ENCODE peak calls at places on chromosome 9, in ten cellular contexts. C is fibroblast of lung; S is cardiac muscle cell; D is GM23248; U is stomach; Z is breast epithelium; I is psoas muscle; M is CD8-positive, alpha-beta memory T cell; R is CD8-positive, alpha-beta T cell; J is CD4-positive, CD25-positive, alpha-beta regulatory T cell. L is an unnamed sample.

GRCh38 chr9:89137548-89138462 is 40.8 kb downstream of the SHC3 start:
- DNase-seq in S (peak; percentile 97), U (no peak), M (no peak), C (peak; percentile 96), I (peak; percentile 45), R (no peak), J (no peak), D (peak; percentile 97), Z (peak; percentile 55), L (no peak)

GRCh38 chr9:107138261-107138992 is 144.7 kb upstream of the RAD23B start:
- DNase-seq in R (no peak), D (peak; percentile 32), U (no peak), C (peak; percentile 28), J (no peak), M (no peak), Z (no peak), S (peak; percentile 36), I (no peak), L (peak; percentile 51)

GRCh38 chr9:131500939-131501541 is 1.7 kb upstream of the POMT1 start:
- DNase-seq in J (no peak), U (no peak), D (peak; percentile 84), M (peak; percentile 81), Z (no peak), I (no peak), C (peak; percentile 67), R (peak; percentile 71), S (peak; percentile 40), L (peak; percentile 44)

GRCh38 chr9:2984481-2984880 is 140.6 kb upstream of the PUM3 start:
- DNase-seq in S (no peak), Z (no peak), I (no peak), M (no peak), D (no peak), R (no peak), U (no peak), C (no peak), J (no peak), L (no peak)

GRCh38 chr9:74496819-74497749 is at the start of gene RORB:
- DNase-seq in U (peak; percentile 54), R (peak; percentile 36), Z (no peak), I (peak; percentile 43), M (peak; percentile 49), D (peak; percentile 37), C (peak; percentile 80), S (peak; percentile 65), J (no peak), L (peak; percentile 33)

GRCh38 chr9:135330685-135331590 is 148.6 kb upstream of the PPP1R26 start:
- DNase-seq in R (no peak), M (no peak), J (no peak), S (no peak), Z (no peak), D (no peak), U (no peak), I (no peak), C (no peak), L (no peak)

GRCh38 chr9:128882677-128883590 is 1.0 kb downstream of the LRRC8A start:
- DNase-seq in I (no peak), D (peak; percentile 42), C (peak; percentile 46), M (no peak), J (no peak), S (peak; percentile 39), R (no peak), Z (no peak), U (no peak), L (peak; percentile 52)

GRCh38 chr9:110745656-110746055 is 77.1 kb downstream of the MUSK start:
- DNase-seq in C (peak; percentile 38), S (no peak), R (no peak), M (no peak), I (peak; percentile 34), U (no peak), J (no peak), D (peak; percentile 36), Z (no peak), L (no peak)

GRCh38 chr9:135306699-135307098 is 172.9 kb upstream of the PPP1R26 start:
- DNase-seq in J (no peak), I (no peak), S (no peak), U (no peak), R (no peak), D (no peak), Z (no peak), M (no peak), C (no peak), L (no peak)

GRCh38 chr9:38370231-38370630 is 22.3 kb upstream of the ALDH1B1 start:
- DNase-seq in J (no peak), I (no peak), U (no peak), C (no peak), D (no peak), M (no peak), R (no peak), S (no peak), Z (no peak), L (no peak)

GRCh38 chr9:93952784-93953491 is 2.2 kb downstream of the BARX1 start:
- DNase-seq in I (no peak), R (no peak), M (no peak), S (no peak), C (no peak), D (no peak), U (no peak), J (no peak), Z (no peak), L (no peak)

GRCh38 chr9:97440160-97440559 is 28.3 kb downstream of the TDRD7 start:
- DNase-seq in D (no peak), Z (no peak), U (no peak), S (no peak), I (no peak), J (no peak), R (no peak), M (no peak), C (no peak), L (peak; percentile 20)

GRCh38 chr9:123334639-123335038 is 21.4 kb upstream of the CRB2 start:
- DNase-seq in Z (no peak), I (no peak), J (no peak), D (no peak), U (no peak), R (no peak), S (no peak), M (no peak), C (no peak), L (no peak)
- H3K4me1 ChIP-seq in Z (peaks cover 6% of the 10 kb centered on the region), I (no peaks in the 10 kb centered on the region), J (peaks cover 12% of the 10 kb centered on the region), D (peaks cover 19% of the 10 kb centered on the region), U (peaks cover 32% of the 10 kb centered on the region), R (peaks cover 11% of the 10 kb centered on the region), S (peaks cover 26% of the 10 kb centered on the region), M (peaks cover 10% of the 10 kb centered on the region), C (no peaks in the 10 kb centered on the region), L (no peaks in the 10 kb centered on the region)

GRCh38 chr9:121974421-121974820 is 118.7 kb downstream of the TTLL11 start:
- DNase-seq in S (no peak), I (no peak), M (no peak), D (no peak), Z (no peak), U (no peak), R (no peak), J (no peak), C (no peak), L (peak; percentile 36)

GRCh38 chr9:121972501-121972981 is 120.6 kb downstream of the TTLL11 start:
- DNase-seq in S (peak; percentile 17), R (no peak), Z (peak; percentile 79), J (no peak), M (no peak), I (peak; percentile 54), D (peak; percentile 95), C (peak; percentile 86), U (peak; percentile 82), L (no peak)

GRCh38 chr9:121979736-121980135 is 113.4 kb downstream of the TTLL11 start:
- DNase-seq in M (no peak), C (no peak), R (no peak), Z (no peak), D (no peak), U (no peak), S (peak; percentile 21), I (no peak), J (no peak), L (no peak)

GRCh38 chr9:121976751-121977150 is 116.4 kb downstream of the TTLL11 start:
- DNase-seq in S (peak; percentile 29), C (peak; percentile 81), R (no peak), J (no peak), U (no peak), D (peak; percentile 88), M (no peak), I (no peak), Z (no peak), L (no peak)

GRCh38 chr9:121975801-121976277 is 117.3 kb downstream of the TTLL11 start:
- DNase-seq in S (no peak), M (no peak), I (no peak), U (peak; percentile 50), C (peak; percentile 79), R (no peak), D (peak; percentile 72), J (no peak), Z (no peak), L (no peak)
- H3K4me3 ChIP-seq in S (no peak overlapping the region), M (no peak overlapping the region), I (no peak overlapping the region), U (peak overlapping the region; percentile 4), C (no peak overlapping the region), R (no peak overlapping the region), D (peak overlapping the region; percentile 13), J (no peak overlapping the region), Z (no peak overlapping the region), L (no peak overlapping the region)

DNA sequence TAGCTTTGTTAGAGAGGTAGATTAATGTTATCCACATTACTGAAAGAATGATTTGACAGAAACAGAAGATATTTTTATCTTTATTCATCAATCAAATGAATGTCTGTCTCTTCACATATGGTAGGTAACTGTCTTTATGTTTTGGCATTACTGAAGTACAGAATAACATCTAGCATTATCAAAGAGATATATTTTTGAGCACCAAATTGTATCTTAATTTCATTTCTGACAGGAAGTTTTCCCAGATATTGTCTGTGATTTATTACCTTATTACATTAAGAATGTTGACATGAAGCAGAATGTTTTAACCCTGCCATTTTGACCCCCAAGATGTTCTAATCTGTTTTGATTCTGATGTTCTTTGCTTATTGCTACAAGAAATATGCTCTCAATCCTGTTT is 20.3 kb downstream of the CNTRL start:
- DNase-seq in M (no peak), D (no peak), Z (no peak), S (no peak), C (no peak), U (no peak), R (no peak), J (no peak), I (no peak), L (no peak)
- H3K4me1 ChIP-seq in M (no peaks in the 10 kb centered on the region), D (no peaks in the 10 kb centered on the region), Z (no peaks in the 10 kb centered on the region), S (no peaks in the 10 kb centered on the region), C (no peaks in the 10 kb centered on the region), U (no peaks in the 10 kb centered on the region), R (no peaks in the 10 kb centered on the region), J (no peaks in the 10 kb centered on the region), I (no peaks in the 10 kb centered on the region), L (no peaks in the 10 kb centered on the region)

DNA sequence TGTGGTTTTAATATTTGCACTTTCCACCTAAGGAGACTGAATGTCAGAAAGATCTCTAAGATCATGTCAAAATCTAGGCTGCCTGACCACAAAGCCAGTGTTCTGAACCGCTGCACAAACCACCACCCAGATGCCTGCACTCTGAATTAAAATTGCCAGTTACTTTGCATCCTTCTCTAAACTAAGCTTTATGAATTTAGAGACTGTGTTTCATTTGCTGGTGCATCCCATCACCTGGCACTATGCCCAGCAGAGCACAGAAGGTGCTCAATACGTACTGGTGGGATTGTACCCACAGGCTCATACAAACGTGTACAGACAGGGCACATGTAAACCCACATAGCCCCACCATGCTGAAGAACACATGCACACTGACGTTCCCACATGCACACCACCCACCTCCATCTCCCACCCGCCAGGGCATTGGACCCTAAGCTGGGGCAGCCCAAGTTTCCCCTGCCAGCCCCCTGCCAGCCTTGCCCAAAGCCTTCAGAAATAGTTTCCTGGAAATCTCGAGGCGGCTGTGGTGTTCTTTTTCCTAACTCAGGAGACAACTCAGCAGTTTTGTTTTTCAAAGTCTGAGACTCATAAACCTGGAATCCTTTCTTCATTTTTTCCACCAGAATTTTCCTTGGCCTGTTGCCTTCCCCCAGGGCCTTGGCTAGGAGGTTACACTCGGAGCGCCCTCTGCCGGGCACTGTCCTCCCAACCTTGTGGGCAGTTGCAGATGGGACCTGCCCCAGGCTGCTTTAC is 9.6 kb upstream of the TRAF1 start:
- DNase-seq in Z (peak; percentile 93), S (peak; percentile 97), M (peak; percentile 90), C (peak; percentile 91), R (peak; percentile 87), D (peak; percentile 97), U (peak; percentile 95), J (peak; percentile 76), I (peak; percentile 92), L (peak; percentile 96)
- H3K4me3 ChIP-seq in Z (peak overlapping the region; percentile 51), S (no peak overlapping the region), M (peak overlapping the region; percentile 10), C (peak overlapping the region; percentile 9), R (no peak overlapping the region), D (peak overlapping the region; percentile 60), U (no peak overlapping the region), J (peak overlapping the region; percentile 60), I (no peak overlapping the region), L (peak overlapping the region; percentile 4)

L was measured in SJCRH30.